ENCODE peak calls at places on chromosome 18, in four cellular contexts. O, H, Z and A are unnamed samples.
A peak's percentile ranks its signal among the peaks of the same experiment; 100 is the strongest.

GRCh38 chr18:70693196-70693595 is 404.4 kb downstream of the SOCS6 start:
- DNase-seq in O (no peak), Z (no peak), H (no peak), A (no peak)

GRCh38 chr18:36993068-36993467 is 164.1 kb downstream of the KIAA1328 start:
- DNase-seq in Z (no peak), O (no peak), H (no peak), A (no peak)

GRCh38 chr18:79395308-79395640 is 456 bp upstream of the NFATC1 start:
- DNase-seq in O (no peak), H (no peak), Z (no peak), A (no peak)

GRCh38 chr18:71324356-71324755 is 1035.5 kb downstream of the SOCS6 start:
- DNase-seq in Z (no peak), H (no peak), O (no peak), A (no peak)

GRCh38 chr18:6743988-6744387 is 14.5 kb downstream of the ARHGAP28 start:
- DNase-seq in H (no peak), Z (no peak), O (no peak), A (no peak)

GRCh38 chr18:54043484-54044256 is 180.8 kb downstream of the MBD2 start:
- DNase-seq in Z (no peak), H (no peak), O (no peak), A (no peak)

GRCh38 chr18:75065251-75066000 is 143.5 kb downstream of the PTGR3 start:
- DNase-seq in Z (peak; percentile 81), O (no peak), H (no peak), A (no peak)

GRCh38 chr18:78898635-78899034 is 81.0 kb upstream of the SALL3 start:
- DNase-seq in Z (no peak), O (no peak), H (no peak), A (no peak)

GRCh38 chr18:4511166-4511565 is 56.1 kb upstream of the DLGAP1 start:
- DNase-seq in O (no peak), Z (no peak), H (peak; percentile 0), A (no peak)

GRCh38 chr18:41665210-41665609 is 289.8 kb upstream of the PIK3C3 start:
- DNase-seq in Z (peak; percentile 16), H (no peak), O (no peak), A (no peak)

GRCh38 chr18:23281626-23282436 is 146.5 kb downstream of the CABLES1 start:
- DNase-seq in O (no peak), H (peak; percentile 10), Z (peak; percentile 41), A (no peak)

GRCh38 chr18:27899893-27900292 is 277.0 kb downstream of the CDH2 start:
- DNase-seq in O (no peak), Z (no peak), H (peak; percentile 20), A (no peak)

GRCh38 chr18:46053368-46054095 is 18.5 kb downstream of the PSTPIP2 start:
- DNase-seq in H (no peak), O (no peak), Z (no peak), A (no peak)

GRCh38 chr18:50523165-50523564 is 36.7 kb upstream of the MAPK4 start:
- DNase-seq in Z (no peak), O (no peak), H (no peak), A (no peak)

GRCh38 chr18:10057808-10058791 is 144.3 kb downstream of the VAPA start:
- DNase-seq in O (no peak), Z (no peak), H (peak; percentile 2), A (no peak)

GRCh38 chr18:27185897-27186296 is 789 bp upstream of the CHST9 start:
- DNase-seq in O (no peak), H (no peak), Z (no peak), A (no peak)

GRCh38 chr18:22168360-22168921 is 948 bp upstream of the GATA6 start:
- DNase-seq in H (peak; percentile 45), O (peak; percentile 56), Z (peak; percentile 41), A (no peak)

GRCh38 chr18:26621161-26622026 is 73.0 kb upstream of the KCTD1 start:
- DNase-seq in H (peak; percentile 68), Z (peak; percentile 42), O (peak; percentile 45), A (peak; percentile 22)

GRCh38 chr18:6271585-6271984 is 143.1 kb downstream of the L3MBTL4 start:
- DNase-seq in O (no peak), H (no peak), Z (no peak), A (no peak)

GRCh38 chr18:67516432-67517223 is at the start of gene DSEL:
- DNase-seq in Z (peak; percentile 97), O (peak; percentile 98), H (peak; percentile 89), A (peak; percentile 97)

GRCh38 chr18:67513285-67513684 is 3.2 kb downstream of the DSEL start:
- DNase-seq in H (peak; percentile 24), Z (no peak), O (no peak), A (no peak)

GRCh38 chr18:67515987-67516431 is 511 bp downstream of the DSEL start:
- DNase-seq in O (peak; percentile 84), Z (peak; percentile 78), H (peak; percentile 75), A (peak; percentile 91)

GRCh38 chr18:67514465-67514864 is 2.1 kb downstream of the DSEL start:
- DNase-seq in H (no peak), O (no peak), Z (peak; percentile 41), A (no peak)

DNA sequence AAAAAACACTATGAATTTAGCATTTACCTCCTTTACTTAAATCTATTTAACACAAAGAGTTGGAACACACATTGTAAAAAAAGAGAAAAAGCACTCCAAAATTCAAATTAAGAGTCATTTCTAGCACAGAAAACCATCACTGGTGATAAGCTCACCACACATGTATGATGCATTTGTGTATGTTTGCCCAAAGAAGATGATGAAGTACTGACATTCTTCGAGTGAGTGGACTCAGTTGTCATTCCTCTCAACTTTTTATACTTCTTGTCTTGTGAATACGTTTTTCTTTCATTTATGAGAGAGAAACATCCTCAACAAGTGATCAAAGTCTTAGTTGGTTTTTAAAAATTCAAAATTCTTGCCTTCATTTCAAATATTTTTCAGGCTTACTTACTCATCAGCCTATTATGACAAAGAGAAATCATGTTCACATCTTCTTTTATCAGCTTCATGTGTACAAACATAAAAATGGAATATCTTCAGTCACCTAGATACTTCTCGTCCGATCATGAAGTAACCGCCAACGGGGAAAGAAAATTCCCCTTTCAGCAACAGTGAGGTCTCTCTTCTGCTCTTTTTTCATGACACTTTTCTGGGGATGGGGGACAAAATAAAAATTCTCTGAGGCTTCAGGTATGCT is 1.5 kb downstream of the DSEL start:
- DNase-seq in H (no peak), O (no peak), Z (no peak), A (no peak)
- H3K4me3 ChIP-seq in H (no peak overlapping the region), O (no peak overlapping the region), Z (peak overlapping the region; percentile 84), A (peak overlapping the region; percentile 80)

DNA sequence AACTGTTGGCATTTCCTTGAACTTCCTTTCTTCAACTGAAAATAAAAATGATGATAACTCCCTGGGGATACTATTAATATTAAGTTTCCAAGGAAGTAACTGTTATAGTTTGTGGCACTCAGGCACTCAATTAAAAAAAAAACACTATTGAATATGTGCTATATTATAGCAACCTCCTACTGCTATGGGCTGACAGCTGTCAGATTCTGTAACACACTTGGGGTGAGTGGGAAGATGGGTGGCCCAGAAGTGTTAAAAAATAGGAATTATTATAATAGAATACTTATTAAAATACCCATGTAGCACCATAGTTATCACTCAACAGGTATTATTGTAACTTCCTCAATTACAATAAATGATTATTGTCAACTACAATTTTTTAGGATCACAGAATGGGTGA is 130.9 kb downstream of the RNF152 start:
- DNase-seq in O (no peak), H (no peak), Z (no peak), A (no peak)
- TF ChIP-seq EP300 in O (no peak), H (no peak), Z (no peak), A (no peak)

GRCh38 chr18:8977166-8977565 is 125.3 kb upstream of the NDUFV2 start:
- DNase-seq in H (no peak), Z (no peak), O (no peak), A (no peak)
- H3K27ac ChIP-seq in H (no peak overlapping the region), Z (no peak overlapping the region), O (peak overlapping the region; percentile 76), A (no peak overlapping the region)

GRCh38 chr18:38473535-38473934 is 907.9 kb upstream of the CELF4 start:
- DNase-seq in O (no peak), Z (no peak), H (no peak), A (no peak)

DNA sequence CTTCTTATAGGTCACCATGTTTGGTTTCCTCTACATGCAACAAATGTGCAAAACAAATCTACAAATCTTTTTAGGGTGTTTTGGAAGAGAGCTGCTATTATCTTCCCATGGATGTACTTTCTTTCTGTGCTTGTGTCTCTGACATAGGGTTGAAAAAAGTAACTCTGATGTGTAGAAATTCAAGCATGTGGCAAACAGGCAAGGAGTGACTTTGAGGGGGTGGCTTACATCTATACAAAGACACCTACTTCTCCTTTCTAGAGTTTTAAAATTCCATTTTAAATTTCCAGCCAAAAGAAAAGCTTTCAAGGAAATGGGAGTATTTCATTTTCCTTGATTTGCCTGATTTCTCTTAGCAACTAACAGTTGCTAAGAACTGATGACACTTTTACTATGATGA is 904.8 kb upstream of the CELF4 start:
- DNase-seq in Z (no peak), O (no peak), H (no peak), A (no peak)
- H3K4me3 ChIP-seq in Z (no peak overlapping the region), O (no peak overlapping the region), H (no peak overlapping the region), A (no peak overlapping the region)

GRCh38 chr18:44828080-44828479 is 147.4 kb downstream of the SETBP1 start:
- DNase-seq in H (no peak), Z (no peak), O (no peak), A (no peak)

GRCh38 chr18:44823782-44824181 is 143.1 kb downstream of the SETBP1 start:
- DNase-seq in O (no peak), H (no peak), Z (no peak), A (no peak)

GRCh38 chr18:44823286-44823685 is 142.6 kb downstream of the SETBP1 start:
- DNase-seq in O (no peak), Z (no peak), H (peak; percentile 15), A (no peak)

GRCh38 chr18:44824884-44825283 is 144.2 kb downstream of the SETBP1 start:
- DNase-seq in Z (no peak), H (no peak), O (no peak), A (no peak)

DNA sequence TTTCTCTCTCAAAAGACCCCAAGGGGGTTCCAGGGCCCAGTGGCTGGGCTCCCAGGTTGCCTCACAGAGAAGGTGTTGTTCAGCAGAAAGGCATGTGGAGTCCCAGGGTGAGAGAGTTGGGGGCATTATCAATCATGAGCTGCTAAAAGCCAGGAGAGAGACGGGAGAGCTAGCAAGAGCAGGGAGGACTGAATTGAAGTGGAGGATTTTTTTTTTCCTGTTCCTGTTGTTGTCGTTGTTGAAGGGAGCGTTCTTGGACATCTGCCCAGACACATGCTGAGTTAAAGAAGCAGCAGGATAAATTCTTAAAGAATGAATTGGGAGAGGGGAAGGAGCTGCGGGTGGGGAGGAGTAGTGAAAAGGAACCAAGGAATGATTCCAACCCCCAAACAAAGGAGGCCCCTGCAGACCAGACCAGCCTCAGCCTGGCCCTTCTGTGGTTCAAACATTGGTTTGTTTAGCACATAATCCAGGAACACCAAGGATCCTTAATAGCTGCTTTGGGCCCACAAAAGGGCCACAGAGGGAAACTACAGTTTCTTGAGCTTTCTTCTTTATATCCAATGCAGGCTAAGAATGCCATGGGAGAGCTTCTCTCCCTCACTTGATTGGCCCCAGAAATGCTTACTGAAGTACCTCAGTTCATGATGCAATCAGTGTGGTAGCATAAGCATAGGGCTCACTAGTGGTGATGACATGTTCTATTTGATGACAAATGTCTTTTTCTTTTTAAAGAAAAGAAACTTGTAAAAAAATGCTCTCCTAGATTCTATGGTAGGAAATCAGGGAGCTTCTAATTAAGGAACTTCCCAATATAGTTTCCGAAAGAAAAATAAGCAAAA is 146.0 kb downstream of the SETBP1 start:
- DNase-seq in Z (no peak), O (peak; percentile 81), H (peak; percentile 66), A (no peak)
- TF ChIP-seq EP300 in Z (peak; percentile 59), O (no peak), H (no peak), A (no peak)

GRCh38 chr18:34222025-34222395 is 2.7 kb downstream of the NOL4 start:
- DNase-seq in Z (peak; percentile 41), O (no peak), H (no peak), A (peak; percentile 27)
- H3K27ac ChIP-seq in Z (peak overlapping the region; percentile 97), O (no peak overlapping the region), H (no peak overlapping the region), A (no peak overlapping the region)

GRCh38 chr18:58659691-58660090 is 11.6 kb upstream of the MALT1 start:
- DNase-seq in H (no peak), Z (no peak), O (no peak), A (no peak)
- H3K4me3 ChIP-seq in H (no peak overlapping the region), Z (no peak overlapping the region), O (no peak overlapping the region), A (no peak overlapping the region)